ENCODE peak calls at places on chromosomes 1 and 21, in seven cellular contexts. G is small intestine; X is GM10248; Z is occipital lobe; R is stimulated activated CD8-positive, alpha-beta memory T cell treated with anti-CD3 and anti-CD28 coated beads, Interleukin-4, amount 100 ng/mL, for 1 hour; F is MV-4-11; I is NCI-H1417. P is an unnamed sample.

GRCh38 chr1:180269848-180270766 is 40.0 kb downstream of the LHX4 start:
- DNase-seq in Z (no peak), R (no peak), X (no peak), G (peak; percentile 94), F (no peak), I (peak; percentile 13), P (no peak)

GRCh38 chr1:38546630-38547029 is 312.9 kb downstream of the RRAGC start:
- DNase-seq in G (no peak), F (no peak), X (no peak), Z (no peak), I (no peak), R (no peak), P (no peak)

GRCh38 chr21:44987301-44987885 is 47.6 kb downstream of the SLX9 start:
- DNase-seq in R (no peak), Z (no peak), I (no peak), F (no peak), X (no peak), G (no peak), P (no peak)

GRCh38 chr1:210800756-210801155 is 333.2 kb downstream of the KCNH1 start:
- DNase-seq in F (no peak), I (no peak), X (no peak), R (no peak), G (no peak), Z (no peak), P (no peak)

GRCh38 chr1:18581420-18581880 is 49.2 kb upstream of the PAX7 start:
- DNase-seq in F (no peak), R (no peak), Z (no peak), X (peak; percentile 79), G (no peak), I (peak; percentile 15), P (peak; percentile 65)

GRCh38 chr1:198619375-198620140 is 19.3 kb upstream of the PTPRC start:
- DNase-seq in Z (no peak), X (no peak), F (no peak), G (no peak), R (no peak), I (no peak), P (no peak)

GRCh38 chr1:217363319-217363718 is 267.6 kb downstream of the GPATCH2 start:
- DNase-seq in G (no peak), Z (no peak), F (no peak), X (no peak), R (no peak), I (no peak), P (no peak)

GRCh38 chr1:35568975-35569395 is 4.1 kb upstream of the TFAP2E start:
- DNase-seq in Z (peak; percentile 37), I (peak; percentile 79), X (peak; percentile 80), R (peak; percentile 38), F (peak; percentile 52), G (peak; percentile 74), P (peak; percentile 89)

GRCh38 chr1:161216945-161217712 is 2.0 kb downstream of the FCER1G start:
- DNase-seq in G (no peak), Z (no peak), F (peak; percentile 92), X (peak; percentile 63), R (no peak), I (no peak), P (peak; percentile 56)

GRCh38 chr1:152107984-152108898 is 7.0 kb downstream of the TCHH start:
- DNase-seq in G (no peak), F (no peak), X (no peak), R (no peak), Z (no peak), I (no peak), P (no peak)

GRCh38 chr1:12745992-12746323 is at the start of gene CFAP107:
- DNase-seq in G (no peak), F (peak; percentile 25), X (no peak), R (no peak), I (peak; percentile 2), Z (no peak), P (no peak)

GRCh38 chr21:41899431-41900202 is 20.5 kb upstream of the PRDM15 start:
- DNase-seq in Z (no peak), R (no peak), X (peak; percentile 61), I (no peak), G (no peak), F (peak; percentile 62), P (peak; percentile 69)

GRCh38 chr1:168202941-168203654 is 22.7 kb upstream of the SFT2D2 start:
- DNase-seq in G (no peak), X (no peak), F (peak; percentile 70), R (no peak), Z (no peak), I (no peak), P (no peak)

GRCh38 chr1:156012051-156012817 is 8.5 kb downstream of the SSR2 start:
- DNase-seq in X (peak; percentile 75), G (no peak), R (no peak), I (no peak), F (peak; percentile 25), Z (no peak), P (peak; percentile 62)

GRCh38 chr1:88530246-88530645 is 153.8 kb upstream of the PKN2 start:
- DNase-seq in X (no peak), I (no peak), G (no peak), F (no peak), R (no peak), Z (no peak), P (no peak)

GRCh38 chr1:44050261-44050660 is 19.0 kb upstream of the SLC6A9 start:
- DNase-seq in F (peak; percentile 15), R (no peak), G (no peak), I (no peak), Z (no peak), X (no peak), P (no peak)

GRCh38 chr21:45914321-45914845 is 67.2 kb upstream of the COL6A1 start:
- DNase-seq in Z (no peak), X (no peak), F (no peak), G (no peak), I (no peak), R (no peak), P (no peak)

GRCh38 chr1:91503332-91503900 is 2.8 kb downstream of the CDC7 start:
- DNase-seq in Z (no peak), G (no peak), X (no peak), R (no peak), F (no peak), I (no peak), P (no peak)

GRCh38 chr21:24955275-24955961 is 651.9 kb downstream of the MRPL39 start:
- DNase-seq in R (no peak), G (no peak), I (peak; percentile 22), F (peak; percentile 16), Z (no peak), X (peak; percentile 28), P (peak; percentile 24)

GRCh38 chr1:35080171-35080854 is 1.1 kb downstream of the ZMYM1 start:
- DNase-seq in R (no peak), F (no peak), I (no peak), Z (no peak), X (no peak), G (no peak), P (no peak)

GRCh38 chr1:113027449-113027848 is 45.5 kb upstream of the LRIG2 start:
- DNase-seq in R (no peak), X (no peak), I (peak; percentile 63), F (no peak), G (no peak), Z (no peak), P (no peak)

GRCh38 chr1:39230261-39231190 is 26.0 kb downstream of the MACF1 start:
- DNase-seq in Z (no peak), G (peak; percentile 48), I (no peak), X (peak; percentile 52), R (no peak), F (peak; percentile 81), P (peak; percentile 66)

GRCh38 chr1:22832414-22832786 is 121.8 kb downstream of the EPHB2 start:
- DNase-seq in I (no peak), Z (no peak), F (no peak), G (no peak), X (no peak), R (no peak), P (no peak)

GRCh38 chr1:221344693-221345092 is 397.2 kb downstream of the DUSP10 start:
- DNase-seq in R (no peak), X (no peak), F (no peak), G (no peak), Z (no peak), I (no peak), P (no peak)

GRCh38 chr1:104064391-104064790 is 314.7 kb downstream of the AMY1C start:
- DNase-seq in F (no peak), Z (no peak), I (peak; percentile 1), G (no peak), R (no peak), X (no peak), P (no peak)

GRCh38 chr1:27297903-27298302 is 24.1 kb upstream of the TMEM222 start:
- DNase-seq in X (no peak), G (no peak), Z (no peak), F (no peak), I (no peak), R (no peak), P (no peak)

GRCh38 chr1:209486861-209487260 is 96.7 kb upstream of the CAMK1G start:
- DNase-seq in Z (no peak), R (no peak), G (no peak), F (no peak), I (no peak), X (no peak), P (no peak)

GRCh38 chr1:199202331-199202730 is 563.5 kb downstream of the PTPRC start:
- DNase-seq in X (no peak), F (no peak), Z (no peak), I (no peak), R (no peak), G (no peak), P (no peak)

GRCh38 chr1:178052650-178053461 is 41.0 kb upstream of the RASAL2 start:
- DNase-seq in F (no peak), X (no peak), I (peak; percentile 79), G (peak; percentile 61), R (no peak), Z (no peak), P (no peak)

GRCh38 chr1:148161252-148161901 is 9.3 kb upstream of the NBPF11 start:
- DNase-seq in R (no peak), I (no peak), X (peak; percentile 2), Z (no peak), F (no peak), G (peak; percentile 16), P (no peak)

GRCh38 chr21:14734191-14734590 is 188.1 kb upstream of the SAMSN1 start:
- DNase-seq in R (no peak), I (no peak), Z (no peak), F (peak; percentile 87), X (no peak), G (no peak), P (peak; percentile 8)

P was measured in GM20000.